ENCODE peak calls at places on chromosomes 2 and 18, in four cellular contexts. G is GM12878, Y is fibroblast of lung, W is K562. L is an unnamed sample.

GRCh38 chr2:175432021-175432420 is 250.5 kb upstream of the ATP5MC3 start:
- DNase-seq in W (no peak), G (no peak), Y (no peak), L (no peak)

GRCh38 chr2:208042041-208042440 is 16.7 kb upstream of the PLEKHM3 start:
- DNase-seq in Y (peak), G (no peak), W (no peak), L (no peak)

GRCh38 chr2:98663521-98664090 is 55.2 kb downstream of the UNC50 start:
- DNase-seq in Y (no peak), W (no peak), G (no peak), L (no peak)

GRCh38 chr2:178946494-178946893 is 103.4 kb downstream of the CCDC141 start:
- DNase-seq in G (no peak), Y (no peak), W (no peak), L (no peak)

GRCh38 chr2:63886445-63886844 is 44.7 kb downstream of the UGP2 start:
- DNase-seq in Y (no peak), G (no peak), W (no peak), L (no peak)

GRCh38 chr2:28752608-28752984 is 966 bp downstream of the PPP1CB start:
- DNase-seq in G (no peak), Y (no peak), W (no peak), L (no peak)

GRCh38 chr2:181678033-181678586 is 2.2 kb downstream of the NEUROD1 start:
- DNase-seq in W (peak), G (no peak), Y (peak), L (no peak)

GRCh38 chr2:238702276-238702675 is 145.6 kb upstream of the TWIST2 start:
- DNase-seq in Y (no peak), G (no peak), W (no peak), L (no peak)

GRCh38 chr2:234690569-234691225 is 193.8 kb upstream of the ARL4C start:
- DNase-seq in Y (peak), G (no peak), W (no peak), L (no peak)

GRCh38 chr2:202032841-202033316 is 776 bp upstream of the FZD7 start:
- DNase-seq in Y (peak), W (peak), G (no peak), L (peak)

GRCh38 chr2:16152928-16153753 is 212.8 kb downstream of the MYCN start:
- DNase-seq in Y (no peak), W (no peak), G (no peak), L (no peak)

GRCh38 chr2:160482673-160483072 is 10.9 kb downstream of the RBMS1 start:
- DNase-seq in G (no peak), Y (no peak), W (no peak), L (no peak)

GRCh38 chr2:63846487-63846886 is 4.8 kb downstream of the UGP2 start:
- DNase-seq in W (no peak), G (no peak), Y (no peak), L (no peak)

GRCh38 chr2:239439383-239440315 is 38.8 kb upstream of the HDAC4 start:
- DNase-seq in G (no peak), Y (no peak), W (no peak), L (no peak)

GRCh38 chr2:48725696-48726494 is 29.6 kb downstream of the LHCGR start:
- DNase-seq in W (peak), Y (peak), G (no peak), L (no peak)

GRCh38 chr2:165440367-165440766 is 29.1 kb upstream of the CSRNP3 start:
- DNase-seq in W (no peak), G (no peak), Y (peak), L (no peak)

GRCh38 chr18:3103576-3103975 is 90.6 kb upstream of the LPIN2 start:
- DNase-seq in W (no peak), G (no peak), Y (no peak), L (no peak)

GRCh38 chr18:50602466-50602865 is 42.6 kb downstream of the MAPK4 start:
- DNase-seq in Y (no peak), G (no peak), W (no peak), L (no peak)

GRCh38 chr2:106552966-106553365 is 65.8 kb downstream of the CD8B2 start:
- DNase-seq in Y (no peak), W (no peak), G (no peak), L (no peak)

GRCh38 chr2:212173771-212174510 is 364.7 kb downstream of the ERBB4 start:
- DNase-seq in Y (no peak), W (no peak), G (no peak), L (no peak)

GRCh38 chr2:180291060-180291459 is 284.0 kb upstream of the CWC22 start:
- DNase-seq in Y (peak), G (no peak), W (no peak), L (no peak)

GRCh38 chr18:41096504-41096903 is 858.5 kb upstream of the PIK3C3 start:
- DNase-seq in G (no peak), Y (peak), W (no peak), L (no peak)

GRCh38 chr2:96072746-96073145 is 38.0 kb upstream of the GPAT2 start:
- DNase-seq in Y (no peak), W (no peak), G (no peak), L (no peak)

GRCh38 chr2:65417509-65418085 is 14.8 kb downstream of the SPRED2 start:
- DNase-seq in G (no peak), Y (no peak), W (no peak), L (no peak)

GRCh38 chr2:195490304-195490703 is 166.7 kb upstream of the SLC39A10 start:
- DNase-seq in Y (no peak), G (no peak), W (no peak), L (no peak)

GRCh38 chr2:12441750-12442626 is 274.7 kb upstream of the TRIB2 start:
- DNase-seq in Y (no peak), W (peak), G (no peak), L (no peak)

GRCh38 chr2:6353669-6354068 is 512.0 kb downstream of the CMPK2 start:
- DNase-seq in W (no peak), G (peak), Y (no peak), L (peak)

GRCh38 chr2:173086518-173087213 is 11.0 kb downstream of the MAP3K20 start:
- DNase-seq in G (no peak), W (no peak), Y (peak), L (no peak)

GRCh38 chr2:173090291-173090877 is 14.7 kb downstream of the MAP3K20 start:
- DNase-seq in W (peak), G (no peak), Y (peak), L (no peak)

GRCh38 chr2:173087793-173088493 is 12.3 kb downstream of the MAP3K20 start:
- DNase-seq in Y (no peak), W (no peak), G (no peak), L (no peak)

GRCh38 chr2:173090973-173091660 is 15.5 kb downstream of the MAP3K20 start:
- DNase-seq in Y (no peak), W (peak), G (no peak), L (no peak)

GRCh38 chr2:173087214-173087581 is 11.6 kb downstream of the MAP3K20 start:
- DNase-seq in G (no peak), W (no peak), Y (peak), L (no peak)
- H3K4me2 ChIP-seq in G (no peak), W (no peak), Y (peak), L (no peak)

GRCh38 chr2:224934542-224935188 is 107.6 kb downstream of the DOCK10 start:
- DNase-seq in Y (peak), G (no peak), W (no peak), L (no peak)
- H2AFZ ChIP-seq in Y (no peak), G (no peak), W (no peak), L (no peak)

GRCh38 chr2:223214721-223215120 is 162.7 kb downstream of the KCNE4 start:
- DNase-seq in W (no peak), Y (no peak), G (no peak), L (no peak)
- H3K4me3 ChIP-seq in W (no peak), Y (no peak), G (no peak), L (no peak)

DNA sequence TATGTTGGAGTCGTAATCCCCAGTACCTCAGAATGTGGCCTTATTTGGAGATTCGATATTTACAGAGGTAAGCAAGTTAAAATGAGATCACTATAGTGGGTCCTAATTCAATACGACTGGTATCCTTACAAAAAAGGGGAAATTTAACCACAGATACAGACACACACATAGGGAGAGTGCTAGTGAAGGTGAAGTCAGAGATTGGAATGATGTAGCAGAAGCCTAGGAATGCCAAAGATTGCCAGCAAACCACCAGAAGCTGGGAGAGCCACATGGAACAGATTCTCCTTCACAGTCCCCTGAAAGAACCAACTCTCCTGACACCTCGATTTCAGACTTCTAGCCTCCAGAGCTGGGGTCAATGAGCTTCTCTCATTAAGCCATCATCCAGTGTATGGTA is 17.7 kb upstream of the ACTR3 start:
- DNase-seq in Y (no peak), W (no peak), G (no peak), L (no peak)
- H3K4me2 ChIP-seq in Y (no peak), W (no peak), G (no peak), L (no peak)

DNA sequence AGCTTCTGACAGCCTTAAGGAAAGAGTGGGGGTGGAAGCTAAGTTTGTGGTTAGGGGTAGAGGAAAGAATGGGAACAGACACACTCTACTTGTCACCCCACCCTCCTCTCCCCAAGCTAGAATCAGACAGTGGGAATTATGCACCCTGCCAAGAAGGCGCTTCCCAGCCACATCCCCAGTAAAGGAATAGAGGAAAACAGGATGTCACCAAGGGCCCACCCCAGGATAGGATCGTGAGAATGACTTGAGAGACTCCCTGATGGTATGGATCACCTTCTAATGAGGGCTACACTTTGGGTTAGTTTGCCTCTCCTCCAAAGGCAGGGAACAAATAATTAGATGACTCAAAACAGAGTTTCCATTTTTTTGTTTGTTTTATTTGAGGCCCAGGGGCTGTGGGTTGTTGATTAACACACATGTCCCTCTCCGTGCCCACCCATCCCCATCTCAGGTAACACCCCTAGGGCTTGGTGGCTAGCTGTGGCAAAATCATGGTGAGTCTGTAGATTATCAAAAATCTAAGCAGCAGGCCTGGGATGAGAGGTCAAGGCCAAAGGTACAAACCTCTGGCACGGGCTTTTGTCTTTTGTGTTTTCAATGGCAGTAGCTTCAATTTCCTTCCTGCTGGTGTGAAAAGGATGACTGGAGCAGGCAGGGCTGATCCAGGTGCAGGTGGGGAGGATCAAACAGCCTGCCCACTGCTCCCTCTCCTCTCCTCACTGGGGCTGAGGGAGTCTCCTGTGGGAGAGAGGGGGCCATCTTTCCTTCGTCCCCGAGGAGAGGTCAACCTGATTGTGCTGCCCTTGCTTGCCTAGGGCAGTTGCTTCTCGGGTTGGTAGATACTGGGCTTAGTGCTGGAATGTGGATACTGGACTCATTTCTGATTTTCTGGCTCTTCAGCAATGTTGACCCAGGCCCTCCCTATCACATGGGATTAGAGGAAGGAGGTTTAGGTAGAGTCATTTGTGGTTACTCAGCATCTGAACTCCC is 32.0 kb upstream of the EML4 start:
- DNase-seq in W (no peak), G (no peak), Y (peak), L (no peak)
- H2AFZ ChIP-seq in W (no peak), G (no peak), Y (no peak), L (no peak)

GRCh38 chr2:10619643-10620042 is 70.1 kb downstream of the NOL10 start:
- DNase-seq in W (no peak), G (no peak), Y (peak), L (no peak)
- H3K4me3 ChIP-seq in W (no peak), G (no peak), Y (no peak), L (no peak)

DNA sequence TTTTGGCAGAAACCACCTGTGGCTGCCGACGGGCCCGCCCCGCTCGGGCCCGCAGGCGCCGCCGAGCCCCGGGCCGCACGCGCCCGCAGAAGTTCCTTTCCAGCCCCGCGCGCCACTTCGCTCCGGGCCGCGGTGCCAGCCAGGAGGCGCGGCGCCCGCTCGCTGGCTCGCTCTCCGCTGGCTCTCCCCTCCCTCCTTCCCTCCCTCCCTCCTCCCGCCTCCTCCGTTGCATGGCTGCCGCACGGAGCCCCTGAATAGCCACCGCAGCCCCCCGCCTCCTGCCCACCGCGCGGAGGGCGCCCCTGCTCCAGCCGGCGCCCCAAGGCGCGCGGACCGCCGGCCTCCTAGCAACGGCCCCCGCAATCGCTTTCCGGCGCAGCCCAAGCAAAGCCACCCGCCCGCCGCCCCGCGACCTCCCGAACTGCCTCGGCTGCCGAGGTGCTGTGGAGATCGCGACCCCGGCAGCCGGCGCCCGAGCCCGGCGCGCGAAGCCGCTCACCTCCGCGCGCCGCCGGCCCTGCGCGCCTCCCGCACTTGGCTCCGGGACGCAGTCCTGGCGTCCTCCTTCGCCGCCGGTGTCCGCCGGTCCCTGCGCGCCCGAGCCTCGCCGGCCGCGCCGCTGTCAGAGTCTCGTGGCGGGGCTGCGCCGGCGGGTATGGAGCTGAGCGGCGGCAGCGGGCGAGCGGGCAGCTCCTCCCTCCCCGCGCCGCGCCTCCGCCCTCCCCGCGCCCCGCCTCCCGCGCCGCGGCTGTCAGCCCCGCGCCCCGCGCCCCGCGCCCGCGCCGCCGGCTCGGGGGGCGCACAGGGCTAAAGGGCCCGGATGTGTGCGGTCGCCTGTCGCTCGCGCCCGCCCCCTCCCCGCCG is at the start of gene ZBTB7C:
- DNase-seq in G (no peak), W (no peak), Y (no peak), L (no peak)
- H3K4me2 ChIP-seq in G (peak), W (peak), Y (peak), L (peak)

GRCh38 chr2:109128048-109128465 is 948 bp upstream of the SH3RF3 start:
- DNase-seq in W (peak), G (no peak), Y (peak), L (peak)

GRCh38 chr2:109124982-109125594 is 3.9 kb upstream of the SH3RF3 start:
- DNase-seq in W (no peak), Y (no peak), G (no peak), L (no peak)

GRCh38 chr2:109125595-109126500 is 3.2 kb upstream of the SH3RF3 start:
- DNase-seq in Y (peak), W (no peak), G (no peak), L (no peak)

GRCh38 chr2:109127556-109127955 is 1.4 kb upstream of the SH3RF3 start:
- DNase-seq in W (no peak), Y (no peak), G (no peak), L (no peak)

GRCh38 chr2:109126501-109126860 is 2.5 kb upstream of the SH3RF3 start:
- DNase-seq in W (no peak), G (no peak), Y (peak), L (no peak)
- H2AFZ ChIP-seq in W (no peak), G (no peak), Y (no peak), L (no peak)

DNA sequence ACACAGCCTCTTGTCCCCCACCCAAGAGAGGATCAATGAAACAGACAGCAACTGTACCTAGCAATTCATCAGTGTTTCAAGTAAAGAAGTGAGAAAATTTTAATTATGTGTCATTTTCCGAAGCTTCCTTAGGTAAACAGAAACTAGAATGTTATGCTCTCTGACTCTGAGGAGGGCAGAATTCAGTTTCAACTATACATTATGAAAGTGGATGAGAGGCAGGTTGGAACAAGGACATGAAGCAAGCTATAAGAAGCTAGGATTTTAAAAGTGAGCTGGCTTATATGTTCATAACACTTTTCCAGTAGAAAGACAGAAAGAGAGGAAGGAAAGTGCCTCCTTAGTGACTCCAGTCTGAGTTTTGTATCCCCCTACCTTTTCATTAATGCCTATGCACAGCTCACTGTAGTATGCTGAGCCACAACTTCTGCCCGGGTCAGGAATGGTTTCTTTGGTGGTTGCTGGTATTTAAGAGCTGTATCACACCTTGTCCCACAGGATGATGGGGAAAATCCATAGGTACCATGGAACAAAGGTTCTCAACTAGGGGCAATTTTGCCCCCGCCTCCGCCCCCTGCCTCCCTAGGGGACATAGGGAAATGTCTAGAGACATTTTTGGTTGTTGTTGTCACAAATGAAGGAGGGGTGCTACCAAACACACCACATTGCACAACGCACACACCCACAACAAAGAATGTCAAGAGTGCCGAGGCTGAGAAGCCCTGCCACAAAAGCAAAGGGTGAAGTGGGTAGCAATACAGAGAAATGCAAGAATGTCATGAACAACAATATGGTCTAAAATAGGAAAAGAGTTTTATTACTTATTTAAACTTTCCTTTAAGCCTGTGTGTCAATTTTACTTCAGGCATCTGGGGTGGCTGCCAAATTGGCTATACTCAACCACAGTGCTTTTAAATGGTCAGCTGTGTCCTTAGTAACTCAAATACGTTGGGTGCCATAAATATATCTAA is 161.0 kb upstream of the ZFP36L2 start:
- DNase-seq in Y (peak), W (no peak), G (peak), L (no peak)
- H3K4me3 ChIP-seq in Y (no peak), W (no peak), G (peak), L (no peak)

L was measured in OCI-LY7.